ENCODE peak calls at places on chromosome 3, in seven cellular contexts. K is PC-3, G is H9, U is fibroblast of lung, T is thoracic aorta, C is heart right ventricle, I is pancreas. M is an unnamed sample.

GRCh38 chr3:55823001-55823400 is 335.9 kb upstream of the WNT5A start:
- DNase-seq in K (no peak), G (no peak), U (no peak), T (no peak), C (no peak), I (no peak), M (no peak)

GRCh38 chr3:40842714-40843113 is 318.0 kb downstream of the ZNF621 start:
- DNase-seq in K (no peak), G (no peak), U (no peak), T (no peak), C (no peak), I (no peak), M (no peak)

GRCh38 chr3:169034401-169034800 is 629.1 kb downstream of the MECOM start:
- DNase-seq in K (no peak), G (no peak), U (peak; percentile 71), T (no peak), C (no peak), I (no peak), M (no peak)

GRCh38 chr3:154214320-154214719 is 93.1 kb downstream of the ARHGEF26 start:
- DNase-seq in K (peak; percentile 71), G (no peak), U (no peak), T (no peak), C (no peak), I (no peak), M (no peak)

GRCh38 chr3:177294221-177294620 is 96.9 kb upstream of the TBL1XR1 start:
- DNase-seq in K (peak; percentile 63), G (no peak), U (peak; percentile 46), T (peak; percentile 73), C (peak; percentile 86), I (no peak), M (no peak)

GRCh38 chr3:160565442-160566403 is at the start of gene KPNA4:
- DNase-seq in K (peak; percentile 99), G (peak; percentile 96), U (peak; percentile 96), T (peak; percentile 94), C (peak; percentile 98), I (peak; percentile 97), M (peak; percentile 72)

GRCh38 chr3:128195369-128195768 is 42.1 kb downstream of the EEFSEC start:
- DNase-seq in K (no peak), G (no peak), U (no peak), T (no peak), C (no peak), I (no peak), M (no peak)

GRCh38 chr3:7630925-7631324 is 770.0 kb downstream of the GRM7 start:
- DNase-seq in K (no peak), G (no peak), U (peak; percentile 43), T (no peak), C (peak; percentile 25), I (no peak), M (no peak)

DNA sequence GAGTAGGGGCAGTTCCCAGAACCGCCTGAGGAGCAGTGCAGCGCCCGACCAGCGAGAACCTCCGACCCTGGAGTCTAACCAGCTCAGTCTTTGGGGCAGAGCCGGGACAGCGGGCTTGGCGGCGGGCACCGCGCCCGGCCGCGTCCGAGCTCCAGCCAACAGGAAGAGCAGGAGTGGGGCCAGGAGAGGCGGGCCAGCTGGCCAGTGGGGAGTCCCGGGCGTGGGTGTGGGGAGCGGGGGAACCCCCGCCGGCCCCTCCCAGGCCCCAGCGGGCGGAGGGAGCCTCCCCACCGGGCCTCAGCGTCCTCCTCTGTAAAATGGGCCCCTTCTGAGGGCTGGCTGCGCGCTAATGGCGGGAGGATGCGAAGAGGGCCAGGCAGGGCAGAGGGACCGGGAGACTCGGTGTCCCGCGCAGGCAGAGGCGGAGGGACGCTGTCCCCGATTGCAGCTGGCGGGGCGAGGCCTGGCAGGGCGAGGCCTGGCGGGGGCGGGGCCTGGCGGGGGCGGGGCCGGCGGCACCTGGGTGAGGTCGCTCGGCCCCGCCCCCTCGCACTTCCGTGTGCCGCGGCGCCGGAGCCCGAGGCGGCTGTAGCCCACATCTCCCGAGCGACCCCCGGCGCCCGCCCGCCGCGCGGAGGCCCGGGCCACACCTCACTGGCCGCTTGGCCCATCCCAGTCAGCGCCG is at the start of gene PRKCD:
- DNase-seq in K (peak; percentile 85), G (peak; percentile 88), U (peak; percentile 86), T (peak; percentile 42), C (peak; percentile 79), I (peak; percentile 94), M (no peak)
- TF ChIP-seq CTCF in K (peak; percentile 44), G (peak; percentile 62), U (peak; percentile 3), T (peak; percentile 87), C (peak; percentile 28), I (peak; percentile 41), M (no peak)

GRCh38 chr3:46868301-46868700 is 5.1 kb upstream of the MYL3 start:
- DNase-seq in K (no peak), G (no peak), U (no peak), T (no peak), C (no peak), I (no peak), M (no peak)

GRCh38 chr3:46866032-46866595 is 2.9 kb upstream of the MYL3 start:
- DNase-seq in K (no peak), G (no peak), U (no peak), T (no peak), C (no peak), I (no peak), M (no peak)

GRCh38 chr3:46866720-46867549 is 3.7 kb upstream of the MYL3 start:
- DNase-seq in K (peak; percentile 74), G (peak; percentile 70), U (peak; percentile 51), T (peak; percentile 36), C (peak; percentile 90), I (peak; percentile 61), M (peak; percentile 95)

GRCh38 chr3:46868948-46869347 is 5.7 kb upstream of the MYL3 start:
- DNase-seq in K (no peak), G (no peak), U (no peak), T (no peak), C (no peak), I (no peak), M (no peak)

DNA sequence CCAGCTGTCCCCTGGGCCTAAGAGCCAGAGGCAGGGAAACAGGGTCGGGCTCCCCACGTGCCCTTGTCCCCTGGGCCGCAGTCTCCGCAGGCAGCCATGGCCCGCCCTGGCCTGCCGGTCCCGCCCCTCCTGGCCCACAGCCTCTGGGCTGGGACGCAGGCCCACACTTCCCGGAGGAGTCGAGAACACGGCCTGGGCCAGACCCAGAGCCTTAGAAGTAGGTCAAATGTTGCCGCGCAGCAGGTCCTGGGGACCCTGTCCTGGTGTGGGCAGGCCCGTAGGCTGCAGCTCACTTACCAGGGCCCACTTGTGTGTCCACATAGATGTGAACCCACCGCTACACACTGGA is 4.3 kb upstream of the MYL3 start:
- DNase-seq in K (no peak), G (no peak), U (peak; percentile 73), T (no peak), C (peak; percentile 88), I (peak; percentile 70), M (no peak)
- TF ChIP-seq CTCF in K (no peak), G (no peak), U (no peak), T (no peak), C (no peak), I (no peak), M (no peak)

DNA sequence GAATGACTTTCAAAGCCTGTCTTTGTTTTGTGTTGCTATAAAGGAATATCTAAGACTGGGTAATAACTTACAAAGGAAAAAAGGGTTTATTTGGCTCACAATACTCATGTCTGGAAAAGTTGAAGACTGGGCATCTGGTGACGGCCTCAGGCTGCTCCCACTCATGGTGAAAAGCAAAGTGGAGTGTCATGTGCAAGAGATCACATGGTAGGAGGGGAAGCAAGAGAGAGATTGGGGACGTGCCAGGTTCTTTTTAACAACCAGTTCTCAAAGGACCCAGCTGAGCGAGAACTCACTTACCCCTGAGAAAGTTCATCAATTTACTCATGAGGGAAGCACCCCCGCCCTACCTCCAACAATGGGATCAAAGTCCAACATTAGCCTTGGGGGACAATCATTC is 929.4 kb downstream of the ROBO1 start:
- DNase-seq in K (no peak), G (no peak), U (no peak), T (no peak), C (no peak), I (no peak), M (no peak)
- TF ChIP-seq CTCF in K (no peak), G (no peak), U (no peak), T (no peak), C (no peak), I (no peak), M (no peak)

DNA sequence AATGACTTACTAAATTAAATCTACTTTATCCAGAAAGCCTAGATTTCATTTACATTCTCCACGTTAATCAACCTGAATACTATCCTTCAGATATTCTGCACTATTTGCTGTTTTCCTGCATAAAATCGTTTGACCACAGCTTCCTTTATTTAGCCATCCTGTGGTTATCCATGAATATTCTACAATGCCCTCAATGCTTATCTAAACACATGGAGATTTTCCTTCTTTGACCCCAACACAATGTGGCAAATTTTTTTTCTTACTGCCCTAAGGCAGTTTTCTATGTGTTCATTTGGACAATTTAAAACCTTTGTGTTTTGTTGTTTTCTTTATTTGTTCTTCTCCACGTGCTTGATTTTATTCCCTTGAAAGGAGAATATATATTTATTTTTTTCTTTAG is 495.5 kb upstream of the ROBO1 start:
- DNase-seq in K (no peak), G (no peak), U (no peak), T (no peak), C (no peak), I (no peak), M (no peak)
- TF ChIP-seq CTCF in K (no peak), G (no peak), U (no peak), T (no peak), C (no peak), I (no peak), M (no peak)

GRCh38 chr3:69735893-69736292 is 3.4 kb upstream of the MITF start:
- DNase-seq in K (no peak), G (no peak), U (no peak), T (no peak), C (no peak), I (no peak), M (no peak)
- TF ChIP-seq CTCF in K (no peak), G (no peak), U (no peak), T (no peak), C (no peak), I (no peak), M (no peak)

GRCh38 chr3:136818191-136818850 is 605 bp upstream of the SLC35G2 start:
- DNase-seq in K (peak; percentile 60), G (peak; percentile 88), U (peak; percentile 72), T (peak; percentile 3), C (peak; percentile 78), I (peak; percentile 33), M (peak; percentile 31)
- TF ChIP-seq CTCF in K (no peak), G (peak; percentile 32), U (no peak), T (no peak), C (no peak), I (no peak), M (no peak)

DNA sequence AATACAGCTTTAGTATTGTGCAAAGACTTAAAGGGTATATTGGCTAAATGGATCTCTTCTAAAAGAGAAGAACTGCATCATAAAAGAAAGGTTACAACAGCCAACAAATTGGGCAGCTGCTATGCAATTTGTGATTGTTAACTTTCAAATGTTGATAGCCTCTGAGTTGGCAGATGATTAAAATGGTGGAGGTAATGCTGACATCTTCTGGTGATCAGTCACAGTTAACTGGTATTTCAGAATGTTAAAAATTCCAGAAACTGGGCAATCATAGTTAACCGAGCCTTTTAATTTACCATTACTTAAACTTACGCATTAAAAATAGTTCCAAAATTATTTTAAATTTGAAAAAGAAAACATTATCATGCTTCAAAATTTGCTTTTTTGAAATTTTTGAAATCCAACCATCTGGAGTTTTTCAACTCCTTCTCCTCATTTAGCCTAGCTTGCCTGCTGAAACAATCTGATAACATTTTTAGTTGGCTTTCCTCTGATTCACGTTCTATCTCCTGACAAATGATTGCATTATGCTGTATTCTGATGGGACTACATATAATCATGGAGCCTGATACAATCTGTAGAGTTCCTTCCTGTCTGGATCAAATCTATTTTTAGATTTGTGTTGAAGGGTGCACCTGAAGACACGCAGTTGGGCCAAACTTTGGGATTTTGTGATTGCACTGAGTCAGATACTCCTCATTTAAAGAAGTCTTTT is 144.0 kb upstream of the PDZRN3 start:
- DNase-seq in K (no peak), G (no peak), U (peak; percentile 35), T (no peak), C (no peak), I (no peak), M (no peak)
- TF ChIP-seq CTCF in K (no peak), G (no peak), U (no peak), T (no peak), C (no peak), I (no peak), M (no peak)